ENCODE peak calls at places on chromosomes 5 and 9, in seven cellular contexts. One of them, this sample, is unnamed.

GRCh38 chr5:53173083-53173482 is 63.5 kb upstream of the MOCS2 start:
- DNase-seq in neuronal stem cell: no peak
- DNase-seq in OCI-LY7: no peak
- DNase-seq in activated CD4-positive, alpha-beta T cell treated with anti-CD3 and anti-CD28 coated beads for 24 hours: no peak
- DNase-seq in BE2C: no peak
- DNase-seq in HS-27A: no peak
- DNase-seq in NCI-H774: no peak
- DNase-seq in this sample: no peak

GRCh38 chr9:82152181-82152580 is 163.6 kb downstream of the SPATA31D1 start:
- DNase-seq in neuronal stem cell: no peak
- DNase-seq in OCI-LY7: no peak
- DNase-seq in BE2C: no peak
- DNase-seq in NCI-H774: no peak
- DNase-seq in activated CD4-positive, alpha-beta T cell treated with anti-CD3 and anti-CD28 coated beads for 24 hours: no peak
- DNase-seq in HS-27A: no peak
- DNase-seq in this sample: peak

GRCh38 chr5:177124486-177124991 is 9.0 kb upstream of the NSD1 start:
- DNase-seq in HS-27A: no peak
- DNase-seq in BE2C: no peak
- DNase-seq in activated CD4-positive, alpha-beta T cell treated with anti-CD3 and anti-CD28 coated beads for 24 hours: no peak
- DNase-seq in OCI-LY7: peak
- DNase-seq in NCI-H774: no peak
- DNase-seq in neuronal stem cell: no peak
- DNase-seq in this sample: no peak

GRCh38 chr5:171494452-171495121 is 75.1 kb downstream of the FGF18 start:
- DNase-seq in OCI-LY7: no peak
- DNase-seq in neuronal stem cell: peak
- DNase-seq in BE2C: peak
- DNase-seq in NCI-H774: no peak
- DNase-seq in HS-27A: no peak
- DNase-seq in activated CD4-positive, alpha-beta T cell treated with anti-CD3 and anti-CD28 coated beads for 24 hours: no peak
- DNase-seq in this sample: peak

GRCh38 chr9:114950761-114951160 is 20.4 kb upstream of the TNFSF8 start:
- DNase-seq in OCI-LY7: no peak
- DNase-seq in activated CD4-positive, alpha-beta T cell treated with anti-CD3 and anti-CD28 coated beads for 24 hours: no peak
- DNase-seq in neuronal stem cell: no peak
- DNase-seq in BE2C: no peak
- DNase-seq in HS-27A: no peak
- DNase-seq in NCI-H774: no peak
- DNase-seq in this sample: no peak

GRCh38 chr9:98521141-98521540 is 187.6 kb downstream of the GABBR2 start:
- DNase-seq in OCI-LY7: no peak
- DNase-seq in neuronal stem cell: no peak
- DNase-seq in BE2C: no peak
- DNase-seq in NCI-H774: no peak
- DNase-seq in HS-27A: peak
- DNase-seq in activated CD4-positive, alpha-beta T cell treated with anti-CD3 and anti-CD28 coated beads for 24 hours: no peak
- DNase-seq in this sample: peak

GRCh38 chr9:6938873-6939272 is 181.1 kb downstream of the KDM4C start:
- DNase-seq in activated CD4-positive, alpha-beta T cell treated with anti-CD3 and anti-CD28 coated beads for 24 hours: no peak
- DNase-seq in neuronal stem cell: no peak
- DNase-seq in NCI-H774: no peak
- DNase-seq in HS-27A: no peak
- DNase-seq in OCI-LY7: no peak
- DNase-seq in BE2C: no peak
- DNase-seq in this sample: peak

GRCh38 chr5:36177154-36177553 is 25.2 kb downstream of the SKP2 start:
- DNase-seq in BE2C: no peak
- DNase-seq in neuronal stem cell: no peak
- DNase-seq in OCI-LY7: peak
- DNase-seq in HS-27A: no peak
- DNase-seq in activated CD4-positive, alpha-beta T cell treated with anti-CD3 and anti-CD28 coated beads for 24 hours: no peak
- DNase-seq in NCI-H774: no peak
- DNase-seq in this sample: no peak

GRCh38 chr9:95197692-95198271 is 119.7 kb downstream of the FANCC start:
- DNase-seq in NCI-H774: no peak
- DNase-seq in BE2C: no peak
- DNase-seq in OCI-LY7: no peak
- DNase-seq in HS-27A: peak
- DNase-seq in activated CD4-positive, alpha-beta T cell treated with anti-CD3 and anti-CD28 coated beads for 24 hours: no peak
- DNase-seq in neuronal stem cell: no peak
- DNase-seq in this sample: peak

GRCh38 chr9:134099123-134099761 is 31.4 kb upstream of the BRD3 start:
- DNase-seq in OCI-LY7: peak
- DNase-seq in activated CD4-positive, alpha-beta T cell treated with anti-CD3 and anti-CD28 coated beads for 24 hours: peak
- DNase-seq in HS-27A: peak
- DNase-seq in NCI-H774: peak
- DNase-seq in BE2C: peak
- DNase-seq in neuronal stem cell: no peak
- DNase-seq in this sample: peak

GRCh38 chr9:79745752-79746336 is 174.1 kb downstream of the TLE4 start:
- DNase-seq in HS-27A: no peak
- DNase-seq in BE2C: no peak
- DNase-seq in neuronal stem cell: no peak
- DNase-seq in activated CD4-positive, alpha-beta T cell treated with anti-CD3 and anti-CD28 coated beads for 24 hours: no peak
- DNase-seq in OCI-LY7: no peak
- DNase-seq in NCI-H774: no peak
- DNase-seq in this sample: no peak

GRCh38 chr5:10214036-10214435 is 35.7 kb downstream of the ATPSCKMT start:
- DNase-seq in BE2C: no peak
- DNase-seq in neuronal stem cell: no peak
- DNase-seq in OCI-LY7: no peak
- DNase-seq in NCI-H774: no peak
- DNase-seq in HS-27A: peak
- DNase-seq in activated CD4-positive, alpha-beta T cell treated with anti-CD3 and anti-CD28 coated beads for 24 hours: no peak
- DNase-seq in this sample: peak

GRCh38 chr5:10555134-10555733 is 8.6 kb upstream of the ANKRD33B start:
- DNase-seq in OCI-LY7: no peak
- DNase-seq in NCI-H774: no peak
- DNase-seq in HS-27A: peak
- DNase-seq in activated CD4-positive, alpha-beta T cell treated with anti-CD3 and anti-CD28 coated beads for 24 hours: no peak
- DNase-seq in neuronal stem cell: no peak
- DNase-seq in BE2C: peak
- DNase-seq in this sample: peak

GRCh38 chr5:83142526-83142925 is 65.2 kb downstream of the XRCC4 start:
- DNase-seq in NCI-H774: no peak
- DNase-seq in HS-27A: no peak
- DNase-seq in BE2C: no peak
- DNase-seq in activated CD4-positive, alpha-beta T cell treated with anti-CD3 and anti-CD28 coated beads for 24 hours: no peak
- DNase-seq in neuronal stem cell: no peak
- DNase-seq in OCI-LY7: no peak
- DNase-seq in this sample: no peak

GRCh38 chr5:110631236-110631635 is 95.2 kb downstream of the TMEM232 start:
- DNase-seq in HS-27A: no peak
- DNase-seq in activated CD4-positive, alpha-beta T cell treated with anti-CD3 and anti-CD28 coated beads for 24 hours: no peak
- DNase-seq in OCI-LY7: no peak
- DNase-seq in neuronal stem cell: no peak
- DNase-seq in NCI-H774: no peak
- DNase-seq in BE2C: no peak
- DNase-seq in this sample: no peak

GRCh38 chr5:135242021-135242480 is 157.0 kb downstream of the MACROH2A1 start:
- DNase-seq in HS-27A: peak
- DNase-seq in BE2C: peak
- DNase-seq in NCI-H774: no peak
- DNase-seq in OCI-LY7: no peak
- DNase-seq in neuronal stem cell: no peak
- DNase-seq in activated CD4-positive, alpha-beta T cell treated with anti-CD3 and anti-CD28 coated beads for 24 hours: no peak
- DNase-seq in this sample: peak

GRCh38 chr9:127557466-127557869 is 54.6 kb upstream of the STXBP1 start:
- DNase-seq in activated CD4-positive, alpha-beta T cell treated with anti-CD3 and anti-CD28 coated beads for 24 hours: no peak
- DNase-seq in neuronal stem cell: no peak
- DNase-seq in HS-27A: no peak
- DNase-seq in OCI-LY7: peak
- DNase-seq in NCI-H774: no peak
- DNase-seq in BE2C: peak
- DNase-seq in this sample: peak

GRCh38 chr5:51382759-51383493 is at the start of gene ISL1:
- DNase-seq in OCI-LY7: no peak
- DNase-seq in NCI-H774: peak
- DNase-seq in activated CD4-positive, alpha-beta T cell treated with anti-CD3 and anti-CD28 coated beads for 24 hours: no peak
- DNase-seq in HS-27A: no peak
- DNase-seq in neuronal stem cell: peak
- DNase-seq in BE2C: peak
- DNase-seq in this sample: peak

GRCh38 chr9:133542002-133542401 is 7.5 kb downstream of the ADAMTSL2 start:
- DNase-seq in BE2C: no peak
- DNase-seq in NCI-H774: no peak
- DNase-seq in OCI-LY7: no peak
- DNase-seq in neuronal stem cell: no peak
- DNase-seq in HS-27A: no peak
- DNase-seq in activated CD4-positive, alpha-beta T cell treated with anti-CD3 and anti-CD28 coated beads for 24 hours: no peak
- DNase-seq in this sample: no peak

GRCh38 chr9:109971226-109971625 is 191.2 kb downstream of the PALM2AKAP2 start:
- DNase-seq in neuronal stem cell: no peak
- DNase-seq in HS-27A: no peak
- DNase-seq in NCI-H774: no peak
- DNase-seq in BE2C: no peak
- DNase-seq in activated CD4-positive, alpha-beta T cell treated with anti-CD3 and anti-CD28 coated beads for 24 hours: no peak
- DNase-seq in OCI-LY7: no peak
- DNase-seq in this sample: no peak

GRCh38 chr9:109775516-109775915 is 4.5 kb upstream of the PALM2AKAP2 start:
- DNase-seq in neuronal stem cell: no peak
- DNase-seq in HS-27A: no peak
- DNase-seq in OCI-LY7: no peak
- DNase-seq in NCI-H774: no peak
- DNase-seq in activated CD4-positive, alpha-beta T cell treated with anti-CD3 and anti-CD28 coated beads for 24 hours: no peak
- DNase-seq in BE2C: no peak
- DNase-seq in this sample: peak